ENCODE peak calls at places on chromosomes 12 and 14, in eight cellular contexts. K, V, B, X, M, O, Y and H are unnamed samples.

GRCh38 chr12:69266045-69266635 is 26.8 kb downstream of the CPSF6 start:
- DNase-seq in K (peak), V (peak), B (no peak), X (no peak), M (no peak), O (no peak), Y (no peak), H (no peak)

GRCh38 chr12:80325167-80325959 is 118.7 kb upstream of the PTPRQ start:
- DNase-seq in K (peak), V (no peak), B (no peak), X (no peak), M (no peak), O (no peak), Y (no peak), H (no peak)

GRCh38 chr14:53278602-53279506 is 125.7 kb upstream of the DDHD1 start:
- DNase-seq in K (peak), V (peak), B (no peak), X (no peak), M (no peak), O (no peak), Y (no peak), H (no peak)

GRCh38 chr12:76621582-76622024 is 62.0 kb upstream of the OSBPL8 start:
- DNase-seq in K (peak), V (peak), B (peak), X (peak), M (peak), O (peak), Y (peak), H (peak)

GRCh38 chr12:34336619-34337465 is 314.5 kb downstream of the ALG10 start:
- DNase-seq in K (no peak), V (no peak), B (no peak), X (no peak), M (no peak), O (no peak), Y (no peak), H (no peak)

GRCh38 chr14:49865431-49865859 is 12.9 kb upstream of the NEMF start:
- DNase-seq in K (peak), V (peak), B (peak), X (peak), M (peak), O (peak), Y (peak), H (peak)

GRCh38 chr12:54135621-54136027 is 53.2 kb downstream of the SMUG1 start:
- DNase-seq in K (no peak), V (no peak), B (no peak), X (no peak), M (no peak), O (no peak), Y (no peak), H (no peak)

GRCh38 chr12:12719496-12719895 is 2.3 kb downstream of the CDKN1B start:
- DNase-seq in K (peak), V (peak), B (no peak), X (no peak), M (no peak), O (no peak), Y (no peak), H (no peak)

GRCh38 chr14:99734406-99735051 is 50.4 kb downstream of the CYP46A1 start:
- DNase-seq in K (no peak), V (no peak), B (peak), X (peak), M (no peak), O (peak), Y (peak), H (no peak)

GRCh38 chr12:24560192-24560591 is 388.7 kb downstream of the BCAT1 start:
- DNase-seq in K (peak), V (no peak), B (no peak), X (no peak), M (no peak), O (no peak), Y (no peak), H (no peak)

GRCh38 chr14:31944256-31945073 is 132.6 kb upstream of the ARHGAP5 start:
- DNase-seq in K (no peak), V (no peak), B (no peak), X (no peak), M (no peak), O (no peak), Y (peak), H (no peak)

GRCh38 chr14:24331731-24332093 is 3.2 kb downstream of the ADCY4 start:
- DNase-seq in K (no peak), V (no peak), B (no peak), X (peak), M (no peak), O (no peak), Y (no peak), H (no peak)

GRCh38 chr12:124683330-124683662 is 115.9 kb upstream of the NCOR2 start:
- DNase-seq in K (no peak), V (peak), B (no peak), X (no peak), M (no peak), O (no peak), Y (peak), H (no peak)

GRCh38 chr14:76961631-76962302 is 66.7 kb downstream of the IRF2BPL start:
- DNase-seq in K (peak), V (peak), B (peak), X (peak), M (peak), O (peak), Y (peak), H (no peak)

GRCh38 chr12:116443706-116444589 is 115.2 kb upstream of the MAP1LC3B2 start:
- DNase-seq in K (no peak), V (peak), B (no peak), X (no peak), M (no peak), O (no peak), Y (no peak), H (no peak)

GRCh38 chr12:33817713-33818112 is 204.6 kb upstream of the ALG10 start:
- DNase-seq in K (no peak), V (no peak), B (no peak), X (no peak), M (no peak), O (no peak), Y (no peak), H (no peak)

GRCh38 chr14:36524874-36525745 is 5.1 kb upstream of the NKX2-1 start:
- DNase-seq in K (no peak), V (peak), B (peak), X (no peak), M (no peak), O (no peak), Y (peak), H (no peak)

GRCh38 chr14:48005986-48006385 is 330.6 kb upstream of the MDGA2 start:
- DNase-seq in K (no peak), V (no peak), B (no peak), X (no peak), M (no peak), O (no peak), Y (no peak), H (no peak)

GRCh38 chr12:87320724-87321123 is 708.5 kb downstream of the C12orf50 start:
- DNase-seq in K (peak), V (peak), B (no peak), X (no peak), M (no peak), O (no peak), Y (no peak), H (no peak)

GRCh38 chr14:49946320-49947141 is 53.6 kb downstream of the ARF6 start:
- DNase-seq in K (peak), V (peak), B (no peak), X (peak), M (no peak), O (no peak), Y (peak), H (no peak)

GRCh38 chr14:67444395-67444794 is 32.4 kb upstream of the PLEK2 start:
- DNase-seq in K (no peak), V (peak), B (no peak), X (no peak), M (no peak), O (no peak), Y (no peak), H (no peak)

GRCh38 chr12:77816196-77816595 is 14.5 kb upstream of the NAV3 start:
- DNase-seq in K (no peak), V (no peak), B (no peak), X (no peak), M (no peak), O (no peak), Y (no peak), H (no peak)

GRCh38 chr12:105706973-105707334 is 376.5 kb downstream of the C12orf75 start:
- DNase-seq in K (no peak), V (no peak), B (no peak), X (no peak), M (no peak), O (no peak), Y (no peak), H (no peak)

GRCh38 chr12:50786498-50787231 is 22.8 kb downstream of the ATF1 start:
- DNase-seq in K (peak), V (peak), B (no peak), X (no peak), M (no peak), O (no peak), Y (no peak), H (no peak)

GRCh38 chr12:3684449-3685051 is 68.4 kb downstream of the CRACR2A start:
- DNase-seq in K (no peak), V (peak), B (no peak), X (no peak), M (no peak), O (no peak), Y (no peak), H (no peak)

GRCh38 chr12:89470741-89471504 is 53.7 kb downstream of the GALNT4 start:
- DNase-seq in K (peak), V (peak), B (no peak), X (no peak), M (no peak), O (no peak), Y (no peak), H (no peak)

GRCh38 chr14:35046751-35047536 is 872 bp downstream of the FAM177A1 start:
- DNase-seq in K (peak), V (peak), B (peak), X (peak), M (peak), O (no peak), Y (peak), H (no peak)

GRCh38 chr14:61553730-61554641 is 141.3 kb upstream of the HIF1A start:
- DNase-seq in K (peak), V (peak), B (no peak), X (peak), M (no peak), O (no peak), Y (no peak), H (no peak)

GRCh38 chr14:54410215-54410614 is 13.4 kb downstream of the CDKN3 start:
- DNase-seq in K (no peak), V (no peak), B (no peak), X (no peak), M (no peak), O (no peak), Y (no peak), H (no peak)

GRCh38 chr12:93776581-93777018 is 99.4 kb downstream of the CRADD start:
- DNase-seq in K (peak), V (no peak), B (no peak), X (no peak), M (no peak), O (no peak), Y (no peak), H (no peak)

GRCh38 chr14:99755068-99755405 is 38.2 kb upstream of the EML1 start:
- DNase-seq in K (no peak), V (no peak), B (no peak), X (no peak), M (no peak), O (no peak), Y (no peak), H (no peak)

GRCh38 chr14:73272393-73272792 is 35.1 kb downstream of the PAPLN start:
- DNase-seq in K (no peak), V (no peak), B (no peak), X (peak), M (no peak), O (no peak), Y (no peak), H (no peak)

GRCh38 chr14:75389679-75390078 is 38.1 kb upstream of the JDP2 start:
- DNase-seq in K (no peak), V (peak), B (no peak), X (no peak), M (no peak), O (no peak), Y (no peak), H (no peak)

GRCh38 chr14:44099752-44100462 is 407.2 kb downstream of the FSCB start:
- DNase-seq in K (no peak), V (no peak), B (no peak), X (no peak), M (no peak), O (no peak), Y (no peak), H (no peak)

GRCh38 chr12:129049917-129050316 is 196.6 kb downstream of the GLT1D1 start:
- DNase-seq in K (peak), V (no peak), B (no peak), X (no peak), M (no peak), O (no peak), Y (no peak), H (no peak)

GRCh38 chr12:87140257-87140656 is 884.1 kb upstream of the MGAT4C start:
- DNase-seq in K (peak), V (peak), B (no peak), X (no peak), M (no peak), O (no peak), Y (no peak), H (no peak)

GRCh38 chr14:104107611-104108569 is 22.4 kb downstream of the ASPG start:
- DNase-seq in K (no peak), V (peak), B (peak), X (peak), M (peak), O (peak), Y (peak), H (peak)

GRCh38 chr14:79161576-79161975 is 991.4 kb downstream of the NRXN3 start:
- DNase-seq in K (peak), V (peak), B (no peak), X (no peak), M (no peak), O (peak), Y (no peak), H (no peak)

GRCh38 chr12:3202734-3203446 is 125.7 kb downstream of the TSPAN9 start:
- DNase-seq in K (peak), V (peak), B (peak), X (peak), M (peak), O (no peak), Y (peak), H (peak)

DNA sequence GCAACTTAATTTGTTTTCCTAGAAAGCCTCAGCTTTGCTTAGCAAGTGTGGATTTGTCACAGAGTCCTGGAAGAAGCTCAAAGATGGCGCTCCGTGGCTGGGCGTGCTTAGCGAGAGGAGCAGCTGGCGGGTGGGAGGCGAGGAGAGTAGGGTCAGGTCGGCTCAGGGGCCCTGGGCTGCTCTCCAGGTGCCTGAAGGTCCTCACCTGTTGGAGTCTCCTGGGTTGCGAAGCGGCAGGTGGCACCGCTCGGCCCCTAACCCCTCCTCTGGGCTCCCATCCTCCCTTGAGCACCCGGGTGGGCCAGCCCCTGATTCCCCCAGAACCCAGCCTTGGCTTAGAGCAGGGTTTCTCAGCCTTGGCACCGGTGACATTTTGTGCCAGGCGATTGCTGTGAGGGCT is 25.1 kb downstream of the LRTM2 start:
- DNase-seq in K (no peak), V (no peak), B (no peak), X (peak), M (peak), O (peak), Y (peak), H (no peak)
- TF ChIP-seq CTCF in K (no peak), V (no peak), B (no peak), X (no peak), M (no peak), O (no peak), Y (no peak), H (no peak)

GRCh38 chr12:47753021-47754001 is 5.4 kb downstream of the RAPGEF3 start:
- DNase-seq in K (no peak), V (peak), B (peak), X (peak), M (peak), O (no peak), Y (peak), H (peak)
- TF ChIP-seq CTCF in K (no peak), V (no peak), B (no peak), X (no peak), M (peak), O (no peak), Y (no peak), H (no peak)

DNA sequence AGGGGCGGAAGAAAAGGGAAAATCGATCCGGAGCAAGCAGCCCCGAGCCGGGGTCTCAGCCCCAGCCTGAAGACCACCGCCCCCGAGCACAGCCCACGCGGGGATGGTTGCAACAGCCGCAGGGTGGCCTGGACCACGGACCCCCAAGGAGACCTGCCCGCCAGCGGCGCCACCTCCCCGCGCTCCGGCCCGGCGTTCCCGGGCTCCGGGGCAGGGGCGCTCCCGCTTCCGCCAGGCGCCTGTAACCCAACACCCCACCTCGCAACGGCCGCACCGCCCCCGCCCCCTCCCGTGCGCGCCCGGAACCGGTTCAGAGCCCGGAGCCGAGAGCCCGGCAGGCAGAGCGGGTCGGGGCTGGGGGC is 571 bp downstream of the ACTN1 start:
- DNase-seq in K (peak), V (peak), B (peak), X (peak), M (peak), O (peak), Y (peak), H (no peak)
- TF ChIP-seq CTCF in K (no peak), V (no peak), B (no peak), X (no peak), M (no peak), O (no peak), Y (no peak), H (no peak)

GRCh38 chr14:58637391-58638230 is at the start of gene DACT1:
- DNase-seq in K (peak), V (no peak), B (peak), X (peak), M (no peak), O (peak), Y (peak), H (no peak)
- TF ChIP-seq CTCF in K (no peak), V (no peak), B (peak), X (no peak), M (no peak), O (no peak), Y (no peak), H (no peak)

DNA sequence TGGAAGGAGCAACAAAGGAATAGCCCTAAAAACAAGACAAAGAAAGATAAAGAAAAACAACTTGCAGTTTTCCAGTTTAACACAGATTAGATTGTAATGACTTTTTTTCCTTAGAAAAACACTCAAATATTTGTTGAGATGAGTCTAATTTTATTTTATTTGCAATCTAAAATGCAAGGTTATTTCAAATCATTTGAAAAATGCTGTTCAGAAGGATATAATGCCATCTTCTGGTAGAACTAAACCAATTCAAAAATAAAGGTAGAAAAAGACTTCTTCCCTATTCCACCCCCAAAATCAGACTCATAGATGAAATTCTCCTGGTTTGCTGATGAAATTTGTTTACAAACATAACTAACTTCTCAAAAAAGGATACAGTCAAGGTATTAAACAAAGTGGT is 84.5 kb upstream of the TTC7B start:
- DNase-seq in K (peak), V (no peak), B (no peak), X (no peak), M (no peak), O (no peak), Y (no peak), H (no peak)
- TF ChIP-seq CTCF in K (peak), V (no peak), B (peak), X (no peak), M (no peak), O (no peak), Y (no peak), H (peak)

DNA sequence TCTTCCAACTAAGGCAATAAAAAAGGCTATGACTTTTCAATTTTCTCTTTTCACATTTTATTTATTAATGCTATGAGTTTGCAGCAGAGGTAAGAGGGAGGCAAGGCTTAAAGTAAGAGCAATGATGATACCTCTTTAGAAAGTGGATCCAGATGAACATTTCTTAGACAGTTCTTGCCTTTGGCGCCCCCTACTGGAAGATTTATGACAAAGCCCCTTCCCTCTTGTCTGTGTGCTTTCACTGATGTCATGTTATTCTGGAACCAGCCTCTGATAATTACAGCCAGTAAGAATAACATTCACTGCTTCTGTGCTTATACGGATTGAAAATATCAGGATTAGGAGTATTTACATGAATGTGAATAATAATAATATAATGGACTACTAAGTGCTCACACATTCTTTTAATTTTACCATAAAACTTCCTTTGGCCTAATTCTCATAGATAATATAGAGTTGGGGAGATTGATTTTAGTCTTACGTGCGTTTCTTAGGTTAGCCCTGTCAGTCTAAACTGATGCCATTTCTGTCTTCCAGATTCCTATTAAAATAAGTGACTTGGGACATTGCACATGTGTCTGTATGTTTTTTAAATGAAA is 1929.9 kb upstream of the SEL1L start:
- DNase-seq in K (peak), V (peak), B (no peak), X (no peak), M (no peak), O (no peak), Y (no peak), H (no peak)
- TF ChIP-seq CTCF in K (peak), V (peak), B (peak), X (no peak), M (no peak), O (peak), Y (peak), H (peak)

GRCh38 chr12:74108729-74109128 is 428.9 kb upstream of the ATXN7L3B start:
- DNase-seq in K (no peak), V (no peak), B (no peak), X (no peak), M (no peak), O (no peak), Y (no peak), H (no peak)

GRCh38 chr12:74111688-74112360 is 425.8 kb upstream of the ATXN7L3B start:
- DNase-seq in K (peak), V (peak), B (no peak), X (no peak), M (no peak), O (no peak), Y (no peak), H (no peak)
- TF ChIP-seq CTCF in K (peak), V (peak), B (no peak), X (no peak), M (no peak), O (no peak), Y (no peak), H (peak)

DNA sequence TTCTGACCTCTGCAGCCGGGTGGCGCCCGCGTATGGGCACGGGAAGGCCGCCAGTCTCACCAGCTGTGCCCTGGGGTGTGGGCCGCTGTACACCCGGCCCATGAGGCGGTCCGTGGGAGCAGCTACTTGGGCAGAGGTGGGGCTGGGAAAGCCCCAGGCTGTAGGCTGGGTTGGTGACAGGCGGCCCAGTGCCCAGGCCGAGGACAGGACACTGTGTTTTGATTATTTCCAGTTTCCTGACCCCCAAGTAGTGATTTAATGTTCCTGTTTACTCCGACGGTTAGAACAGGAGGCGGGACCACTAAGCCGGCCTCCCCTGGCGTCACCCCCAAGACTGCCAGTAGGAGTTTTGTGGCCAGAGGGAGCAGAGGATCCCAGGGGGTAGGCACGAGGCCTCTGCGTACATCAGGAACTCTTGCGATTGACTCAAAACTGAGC is 42.7 kb upstream of the DIO3 start:
- DNase-seq in K (peak), V (no peak), B (peak), X (peak), M (no peak), O (no peak), Y (peak), H (no peak)
- TF ChIP-seq CTCF in K (no peak), V (no peak), B (no peak), X (no peak), M (no peak), O (no peak), Y (no peak), H (no peak)